ENCODE peak calls at places on chromosomes 7 and 10, in eight cellular contexts. One of them, this sample, is unnamed.

GRCh38 chr7:86942995-86943394 is 116.5 kb downstream of the ELAPOR2 start:
- DNase-seq in IMR-90: no peak
- DNase-seq in ovary: no peak
- DNase-seq in naive thymus-derived CD8-positive, alpha-beta T cell: no peak
- DNase-seq in left lobe of liver: no peak
- DNase-seq in NCI-H2171 treated with DMSO at 0.1 percent for 48 hours: no peak
- DNase-seq in stimulated activated CD4-positive, alpha-beta T cell treated with anti-CD3 and anti-CD28 coated beads, TNF-alpha, amount 100 ng/mL, for 1 hour: no peak
- DNase-seq in effector memory CD8-positive, alpha-beta T cell: no peak
- DNase-seq in this sample: no peak

GRCh38 chr7:151762501-151763245 is 114.2 kb downstream of the PRKAG2 start:
- DNase-seq in IMR-90: no peak
- DNase-seq in left lobe of liver: no peak
- DNase-seq in effector memory CD8-positive, alpha-beta T cell: no peak
- DNase-seq in ovary: no peak
- DNase-seq in naive thymus-derived CD8-positive, alpha-beta T cell: no peak
- DNase-seq in stimulated activated CD4-positive, alpha-beta T cell treated with anti-CD3 and anti-CD28 coated beads, TNF-alpha, amount 100 ng/mL, for 1 hour: no peak
- DNase-seq in NCI-H2171 treated with DMSO at 0.1 percent for 48 hours: no peak
- DNase-seq in this sample: no peak

GRCh38 chr10:85624511-85624910 is 742.1 kb downstream of the GRID1 start:
- DNase-seq in stimulated activated CD4-positive, alpha-beta T cell treated with anti-CD3 and anti-CD28 coated beads, TNF-alpha, amount 100 ng/mL, for 1 hour: no peak
- DNase-seq in naive thymus-derived CD8-positive, alpha-beta T cell: no peak
- DNase-seq in IMR-90: no peak
- DNase-seq in NCI-H2171 treated with DMSO at 0.1 percent for 48 hours: no peak
- DNase-seq in effector memory CD8-positive, alpha-beta T cell: no peak
- DNase-seq in ovary: no peak
- DNase-seq in left lobe of liver: no peak
- DNase-seq in this sample: no peak

GRCh38 chr10:125238682-125239081 is 78.3 kb upstream of the CTBP2 start:
- DNase-seq in stimulated activated CD4-positive, alpha-beta T cell treated with anti-CD3 and anti-CD28 coated beads, TNF-alpha, amount 100 ng/mL, for 1 hour: no peak
- DNase-seq in ovary: no peak
- DNase-seq in naive thymus-derived CD8-positive, alpha-beta T cell: no peak
- DNase-seq in NCI-H2171 treated with DMSO at 0.1 percent for 48 hours: no peak
- DNase-seq in left lobe of liver: no peak
- DNase-seq in effector memory CD8-positive, alpha-beta T cell: no peak
- DNase-seq in IMR-90: no peak
- DNase-seq in this sample: no peak

GRCh38 chr7:22597845-22598244 is 97.9 kb upstream of the STEAP1B start:
- DNase-seq in naive thymus-derived CD8-positive, alpha-beta T cell: no peak
- DNase-seq in NCI-H2171 treated with DMSO at 0.1 percent for 48 hours: no peak
- DNase-seq in left lobe of liver: no peak
- DNase-seq in IMR-90: peak
- DNase-seq in effector memory CD8-positive, alpha-beta T cell: no peak
- DNase-seq in stimulated activated CD4-positive, alpha-beta T cell treated with anti-CD3 and anti-CD28 coated beads, TNF-alpha, amount 100 ng/mL, for 1 hour: no peak
- DNase-seq in ovary: no peak
- DNase-seq in this sample: no peak

GRCh38 chr7:155959894-155960293 is 147.6 kb upstream of the SHH start:
- DNase-seq in left lobe of liver: no peak
- DNase-seq in IMR-90: no peak
- DNase-seq in ovary: no peak
- DNase-seq in effector memory CD8-positive, alpha-beta T cell: no peak
- DNase-seq in NCI-H2171 treated with DMSO at 0.1 percent for 48 hours: no peak
- DNase-seq in naive thymus-derived CD8-positive, alpha-beta T cell: no peak
- DNase-seq in stimulated activated CD4-positive, alpha-beta T cell treated with anti-CD3 and anti-CD28 coated beads, TNF-alpha, amount 100 ng/mL, for 1 hour: no peak
- DNase-seq in this sample: peak

GRCh38 chr7:24706211-24707165 is 50.8 kb downstream of the GSDME start:
- DNase-seq in effector memory CD8-positive, alpha-beta T cell: no peak
- DNase-seq in left lobe of liver: no peak
- DNase-seq in ovary: no peak
- DNase-seq in stimulated activated CD4-positive, alpha-beta T cell treated with anti-CD3 and anti-CD28 coated beads, TNF-alpha, amount 100 ng/mL, for 1 hour: no peak
- DNase-seq in naive thymus-derived CD8-positive, alpha-beta T cell: no peak
- DNase-seq in IMR-90: no peak
- DNase-seq in NCI-H2171 treated with DMSO at 0.1 percent for 48 hours: no peak
- DNase-seq in this sample: no peak

GRCh38 chr10:101512741-101513140 is 75.3 kb downstream of the POLL start:
- DNase-seq in effector memory CD8-positive, alpha-beta T cell: no peak
- DNase-seq in NCI-H2171 treated with DMSO at 0.1 percent for 48 hours: no peak
- DNase-seq in stimulated activated CD4-positive, alpha-beta T cell treated with anti-CD3 and anti-CD28 coated beads, TNF-alpha, amount 100 ng/mL, for 1 hour: no peak
- DNase-seq in IMR-90: peak
- DNase-seq in naive thymus-derived CD8-positive, alpha-beta T cell: no peak
- DNase-seq in left lobe of liver: no peak
- DNase-seq in ovary: no peak
- DNase-seq in this sample: no peak

GRCh38 chr7:45514944-45515343 is 59.2 kb upstream of the ADCY1 start:
- DNase-seq in IMR-90: no peak
- DNase-seq in NCI-H2171 treated with DMSO at 0.1 percent for 48 hours: no peak
- DNase-seq in stimulated activated CD4-positive, alpha-beta T cell treated with anti-CD3 and anti-CD28 coated beads, TNF-alpha, amount 100 ng/mL, for 1 hour: no peak
- DNase-seq in left lobe of liver: no peak
- DNase-seq in naive thymus-derived CD8-positive, alpha-beta T cell: no peak
- DNase-seq in effector memory CD8-positive, alpha-beta T cell: no peak
- DNase-seq in ovary: no peak
- DNase-seq in this sample: no peak

GRCh38 chr10:8128511-8128910 is 74.0 kb downstream of the GATA3 start:
- DNase-seq in IMR-90: no peak
- DNase-seq in stimulated activated CD4-positive, alpha-beta T cell treated with anti-CD3 and anti-CD28 coated beads, TNF-alpha, amount 100 ng/mL, for 1 hour: no peak
- DNase-seq in NCI-H2171 treated with DMSO at 0.1 percent for 48 hours: no peak
- DNase-seq in left lobe of liver: no peak
- DNase-seq in naive thymus-derived CD8-positive, alpha-beta T cell: no peak
- DNase-seq in effector memory CD8-positive, alpha-beta T cell: no peak
- DNase-seq in ovary: no peak
- DNase-seq in this sample: no peak